ENCODE peak calls at places on chromosomes 5 and 9, in seven cellular contexts. One of them, this sample, is unnamed.

GRCh38 chr5:36214434-36214833 is 27.3 kb downstream of the NADK2 start:
- DNase-seq in IMR-90: no peak
- DNase-seq in HepG2: peak; percentile 19
- DNase-seq in transverse colon: no peak
- DNase-seq in esophagus muscularis mucosa: no peak
- DNase-seq in ovary: no peak
- DNase-seq in Peyer's patch: no peak
- DNase-seq in this sample: no peak

GRCh38 chr5:59042683-59043082 is 459.8 kb downstream of the RAB3C start:
- DNase-seq in esophagus muscularis mucosa: no peak
- DNase-seq in ovary: no peak
- DNase-seq in HepG2: no peak
- DNase-seq in IMR-90: no peak
- DNase-seq in transverse colon: peak; percentile 21
- DNase-seq in Peyer's patch: no peak
- DNase-seq in this sample: peak; percentile 27

GRCh38 chr5:169695919-169696490 is 58.9 kb downstream of the DOCK2 start:
- DNase-seq in Peyer's patch: no peak
- DNase-seq in ovary: no peak
- DNase-seq in esophagus muscularis mucosa: no peak
- DNase-seq in IMR-90: peak; percentile 98
- DNase-seq in transverse colon: no peak
- DNase-seq in HepG2: no peak
- DNase-seq in this sample: no peak

GRCh38 chr9:37531699-37532098 is 44.5 kb downstream of the FBXO10 start:
- DNase-seq in IMR-90: no peak
- DNase-seq in transverse colon: peak; percentile 56
- DNase-seq in ovary: no peak
- DNase-seq in esophagus muscularis mucosa: no peak
- DNase-seq in Peyer's patch: peak; percentile 75
- DNase-seq in HepG2: no peak
- DNase-seq in this sample: no peak

GRCh38 chr5:42005561-42006153 is 80.6 kb downstream of the FBXO4 start:
- DNase-seq in HepG2: peak; percentile 6
- DNase-seq in ovary: no peak
- DNase-seq in esophagus muscularis mucosa: no peak
- DNase-seq in transverse colon: no peak
- DNase-seq in Peyer's patch: no peak
- DNase-seq in IMR-90: peak; percentile 24
- DNase-seq in this sample: no peak

GRCh38 chr9:113181165-113181564 is 30.4 kb downstream of the SLC31A2 start:
- DNase-seq in IMR-90: no peak
- DNase-seq in HepG2: no peak
- DNase-seq in transverse colon: no peak
- DNase-seq in Peyer's patch: no peak
- DNase-seq in ovary: no peak
- DNase-seq in esophagus muscularis mucosa: peak; percentile 14
- DNase-seq in this sample: no peak

GRCh38 chr5:78542321-78542840 is 106.2 kb downstream of the LHFPL2 start:
- DNase-seq in transverse colon: no peak
- DNase-seq in IMR-90: no peak
- DNase-seq in ovary: no peak
- DNase-seq in esophagus muscularis mucosa: no peak
- DNase-seq in HepG2: no peak
- DNase-seq in Peyer's patch: no peak
- DNase-seq in this sample: no peak

GRCh38 chr5:94893404-94894145 is 275.1 kb downstream of the SLF1 start:
- DNase-seq in IMR-90: peak; percentile 4
- DNase-seq in ovary: no peak
- DNase-seq in Peyer's patch: no peak
- DNase-seq in esophagus muscularis mucosa: no peak
- DNase-seq in HepG2: no peak
- DNase-seq in transverse colon: no peak
- DNase-seq in this sample: no peak

GRCh38 chr5:172562443-172562842 is 78.6 kb upstream of the NEURL1B start:
- DNase-seq in IMR-90: no peak
- DNase-seq in Peyer's patch: no peak
- DNase-seq in ovary: no peak
- DNase-seq in transverse colon: no peak
- DNase-seq in HepG2: no peak
- DNase-seq in esophagus muscularis mucosa: no peak
- DNase-seq in this sample: no peak

GRCh38 chr5:42989198-42989597 is 50.9 kb downstream of the ANXA2R start:
- DNase-seq in Peyer's patch: no peak
- DNase-seq in ovary: no peak
- DNase-seq in HepG2: no peak
- DNase-seq in esophagus muscularis mucosa: no peak
- DNase-seq in transverse colon: no peak
- DNase-seq in IMR-90: no peak
- DNase-seq in this sample: no peak

GRCh38 chr5:57176350-57176857 is 2.5 kb downstream of the GPBP1 start:
- DNase-seq in Peyer's patch: no peak
- DNase-seq in IMR-90: peak; percentile 80
- DNase-seq in ovary: no peak
- DNase-seq in HepG2: no peak
- DNase-seq in esophagus muscularis mucosa: no peak
- DNase-seq in transverse colon: no peak
- DNase-seq in this sample: no peak

DNA sequence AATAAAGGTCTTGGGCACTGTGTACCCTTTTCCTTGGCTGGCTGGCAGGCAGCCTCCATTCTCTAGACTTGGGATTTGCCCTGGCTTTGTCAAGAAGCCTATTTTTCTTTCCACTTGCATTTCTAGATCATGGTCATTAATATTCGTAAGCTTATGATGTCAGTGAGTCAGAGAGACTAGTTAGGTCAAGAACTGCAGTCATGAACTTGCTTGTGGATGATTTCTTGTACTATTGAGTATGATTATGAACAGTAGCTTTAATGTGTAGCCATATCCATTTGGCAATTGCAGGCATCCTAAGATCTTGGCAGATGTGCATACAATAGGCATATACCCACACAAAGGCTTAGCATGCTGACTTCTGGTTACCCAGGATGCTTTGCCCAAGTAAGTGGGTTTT is 186.8 kb upstream of the CLINT1 start:
- DNase-seq in esophagus muscularis mucosa: no peak
- DNase-seq in HepG2: no peak
- DNase-seq in Peyer's patch: no peak
- DNase-seq in transverse colon: no peak
- DNase-seq in IMR-90: no peak
- DNase-seq in ovary: no peak
- DNase-seq in this sample: no peak
- TF ChIP-seq POLR2A in esophagus muscularis mucosa: no peak
- TF ChIP-seq POLR2A in HepG2: no peak
- TF ChIP-seq POLR2A in Peyer's patch: no peak
- TF ChIP-seq POLR2A in transverse colon: no peak
- TF ChIP-seq POLR2A in IMR-90: no peak
- TF ChIP-seq POLR2A in ovary: no peak
- TF ChIP-seq POLR2A in this sample: no peak

GRCh38 chr9:131361202-131361833 is 32.6 kb upstream of the PRRC2B start:
- DNase-seq in IMR-90: no peak
- DNase-seq in ovary: no peak
- DNase-seq in HepG2: no peak
- DNase-seq in Peyer's patch: no peak
- DNase-seq in esophagus muscularis mucosa: no peak
- DNase-seq in transverse colon: peak; percentile 20
- DNase-seq in this sample: no peak
- H3K27ac ChIP-seq in IMR-90: no peak overlapping the region
- H3K27ac ChIP-seq in ovary: no peak overlapping the region
- H3K27ac ChIP-seq in HepG2: no peak overlapping the region
- H3K27ac ChIP-seq in Peyer's patch: no peak overlapping the region
- H3K27ac ChIP-seq in esophagus muscularis mucosa: no peak overlapping the region
- H3K27ac ChIP-seq in transverse colon: no peak overlapping the region
- H3K27ac ChIP-seq in this sample: no peak overlapping the region

GRCh38 chr5:159061834-159062530 is 37.7 kb downstream of the EBF1 start:
- DNase-seq in transverse colon: no peak
- DNase-seq in IMR-90: no peak
- DNase-seq in Peyer's patch: no peak
- DNase-seq in ovary: no peak
- DNase-seq in HepG2: no peak
- DNase-seq in esophagus muscularis mucosa: no peak
- DNase-seq in this sample: no peak
- H3K4me1 ChIP-seq in transverse colon: no peaks in the 10 kb centered on the region
- H3K4me1 ChIP-seq in IMR-90: peaks cover 4% of the 10 kb centered on the region
- H3K4me1 ChIP-seq in Peyer's patch: no peaks in the 10 kb centered on the region
- H3K4me1 ChIP-seq in ovary: peaks cover 6% of the 10 kb centered on the region
- H3K4me1 ChIP-seq in HepG2: no peaks in the 10 kb centered on the region
- H3K4me1 ChIP-seq in esophagus muscularis mucosa: peaks cover 8% of the 10 kb centered on the region
- H3K4me1 ChIP-seq in this sample: no peaks in the 10 kb centered on the region

GRCh38 chr9:136928591-136928990 is 15.9 kb downstream of the FBXW5 start:
- DNase-seq in transverse colon: no peak
- DNase-seq in esophagus muscularis mucosa: no peak
- DNase-seq in HepG2: no peak
- DNase-seq in ovary: no peak
- DNase-seq in Peyer's patch: no peak
- DNase-seq in IMR-90: no peak
- DNase-seq in this sample: no peak
- TF ChIP-seq POLR2A in transverse colon: no peak
- TF ChIP-seq POLR2A in esophagus muscularis mucosa: no peak
- TF ChIP-seq POLR2A in HepG2: no peak
- TF ChIP-seq POLR2A in ovary: no peak
- TF ChIP-seq POLR2A in Peyer's patch: no peak
- TF ChIP-seq POLR2A in IMR-90: no peak
- TF ChIP-seq POLR2A in this sample: no peak

DNA sequence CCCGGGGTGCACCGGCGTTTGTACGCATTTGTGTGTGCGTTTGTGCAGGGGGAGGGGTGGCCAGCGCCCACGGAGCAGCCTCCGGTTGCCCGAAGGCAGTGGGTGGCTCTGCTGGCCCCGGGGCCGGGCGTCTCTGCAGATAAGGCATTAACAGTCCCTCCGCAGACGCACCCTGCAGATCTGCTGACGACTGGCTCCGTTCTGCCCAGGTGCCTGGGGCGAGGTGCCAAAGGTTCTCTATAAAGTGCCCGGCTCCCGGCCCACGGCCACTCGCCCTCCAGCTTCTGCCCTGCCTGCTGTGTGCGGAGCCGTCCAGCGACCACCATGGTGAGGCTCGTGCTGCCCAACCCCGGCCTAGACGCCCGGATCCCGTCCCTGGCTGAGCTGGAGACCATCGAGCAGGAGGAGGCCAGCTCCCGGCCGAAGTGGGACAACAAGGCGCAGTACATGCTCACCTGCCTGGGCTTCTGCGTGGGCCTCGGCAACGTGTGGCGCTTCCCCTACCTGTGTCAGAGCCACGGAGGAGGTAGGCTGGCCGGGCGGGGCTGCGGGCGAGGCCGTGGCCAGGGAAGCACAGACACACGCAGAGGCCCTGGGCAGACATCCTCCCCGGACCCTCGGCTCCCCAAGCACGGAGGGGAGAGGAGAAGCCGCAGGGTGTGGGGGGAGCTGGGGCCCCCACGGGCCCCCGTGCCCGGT is at the start of gene SLC6A19:
- DNase-seq in Peyer's patch: no peak
- DNase-seq in HepG2: no peak
- DNase-seq in esophagus muscularis mucosa: no peak
- DNase-seq in ovary: no peak
- DNase-seq in IMR-90: no peak
- DNase-seq in transverse colon: no peak
- DNase-seq in this sample: no peak
- H3K27ac ChIP-seq in Peyer's patch: no peak within 1 kb of the TSS
- H3K27ac ChIP-seq in HepG2: no peak within 1 kb of the TSS
- H3K27ac ChIP-seq in esophagus muscularis mucosa: no peak within 1 kb of the TSS
- H3K27ac ChIP-seq in ovary: no peak within 1 kb of the TSS
- H3K27ac ChIP-seq in IMR-90: no peak within 1 kb of the TSS
- H3K27ac ChIP-seq in transverse colon: no peak within 1 kb of the TSS
- H3K27ac ChIP-seq in this sample: no peak within 1 kb of the TSS

DNA sequence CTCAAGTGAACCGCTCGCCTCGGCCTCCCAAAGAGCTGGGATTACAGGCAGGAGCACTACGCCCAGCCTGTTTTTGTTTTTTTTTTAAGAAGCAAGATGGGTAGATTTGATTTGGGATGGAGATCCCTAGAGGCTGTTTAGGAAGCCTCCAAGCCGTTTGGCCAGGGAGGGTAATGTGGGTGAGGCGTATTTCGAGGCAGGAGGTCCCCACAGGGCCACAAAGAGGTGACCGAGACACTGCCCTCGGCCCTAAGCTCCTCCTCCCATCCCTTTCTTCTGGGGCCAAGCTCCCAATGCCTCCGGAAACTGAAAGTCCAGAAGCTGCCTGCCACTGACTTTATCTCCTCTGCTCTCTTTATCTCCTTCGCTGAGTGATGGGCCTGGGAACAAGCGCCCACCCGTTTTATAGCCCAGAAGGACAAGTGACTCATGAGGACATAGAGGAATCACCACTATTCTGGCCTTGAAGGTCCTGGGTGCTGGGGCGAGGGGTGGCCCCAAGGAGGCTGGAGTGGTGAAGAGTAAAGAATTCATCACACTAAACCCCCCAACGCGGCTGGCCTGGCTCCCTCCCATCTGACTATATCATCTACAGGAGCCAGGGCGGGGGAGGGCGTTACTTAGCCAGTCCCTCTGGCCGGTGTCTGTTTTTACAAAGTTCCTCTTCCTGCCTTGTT is 2.0 kb upstream of the RALGDS start:
- DNase-seq in transverse colon: peak; percentile 30
- DNase-seq in ovary: peak; percentile 72
- DNase-seq in IMR-90: peak; percentile 45
- DNase-seq in Peyer's patch: no peak
- DNase-seq in HepG2: no peak
- DNase-seq in esophagus muscularis mucosa: no peak
- DNase-seq in this sample: no peak
- H3K4me1 ChIP-seq in transverse colon: peaks cover 48% of the 10 kb centered on the region
- H3K4me1 ChIP-seq in ovary: peaks cover 35% of the 10 kb centered on the region
- H3K4me1 ChIP-seq in IMR-90: peaks cover 26% of the 10 kb centered on the region
- H3K4me1 ChIP-seq in Peyer's patch: peaks cover 16% of the 10 kb centered on the region
- H3K4me1 ChIP-seq in HepG2: peaks cover 47% of the 10 kb centered on the region
- H3K4me1 ChIP-seq in esophagus muscularis mucosa: peaks cover 88% of the 10 kb centered on the region
- H3K4me1 ChIP-seq in this sample: peaks cover 57% of the 10 kb centered on the region

GRCh38 chr5:148699028-148699427 is 44.7 kb upstream of the HTR4 start:
- DNase-seq in IMR-90: no peak
- DNase-seq in ovary: no peak
- DNase-seq in esophagus muscularis mucosa: no peak
- DNase-seq in HepG2: no peak
- DNase-seq in transverse colon: no peak
- DNase-seq in Peyer's patch: no peak
- DNase-seq in this sample: no peak
- TF ChIP-seq POLR2A in IMR-90: no peak
- TF ChIP-seq POLR2A in ovary: no peak
- TF ChIP-seq POLR2A in esophagus muscularis mucosa: no peak
- TF ChIP-seq POLR2A in HepG2: no peak
- TF ChIP-seq POLR2A in transverse colon: no peak
- TF ChIP-seq POLR2A in Peyer's patch: no peak
- TF ChIP-seq POLR2A in this sample: no peak

DNA sequence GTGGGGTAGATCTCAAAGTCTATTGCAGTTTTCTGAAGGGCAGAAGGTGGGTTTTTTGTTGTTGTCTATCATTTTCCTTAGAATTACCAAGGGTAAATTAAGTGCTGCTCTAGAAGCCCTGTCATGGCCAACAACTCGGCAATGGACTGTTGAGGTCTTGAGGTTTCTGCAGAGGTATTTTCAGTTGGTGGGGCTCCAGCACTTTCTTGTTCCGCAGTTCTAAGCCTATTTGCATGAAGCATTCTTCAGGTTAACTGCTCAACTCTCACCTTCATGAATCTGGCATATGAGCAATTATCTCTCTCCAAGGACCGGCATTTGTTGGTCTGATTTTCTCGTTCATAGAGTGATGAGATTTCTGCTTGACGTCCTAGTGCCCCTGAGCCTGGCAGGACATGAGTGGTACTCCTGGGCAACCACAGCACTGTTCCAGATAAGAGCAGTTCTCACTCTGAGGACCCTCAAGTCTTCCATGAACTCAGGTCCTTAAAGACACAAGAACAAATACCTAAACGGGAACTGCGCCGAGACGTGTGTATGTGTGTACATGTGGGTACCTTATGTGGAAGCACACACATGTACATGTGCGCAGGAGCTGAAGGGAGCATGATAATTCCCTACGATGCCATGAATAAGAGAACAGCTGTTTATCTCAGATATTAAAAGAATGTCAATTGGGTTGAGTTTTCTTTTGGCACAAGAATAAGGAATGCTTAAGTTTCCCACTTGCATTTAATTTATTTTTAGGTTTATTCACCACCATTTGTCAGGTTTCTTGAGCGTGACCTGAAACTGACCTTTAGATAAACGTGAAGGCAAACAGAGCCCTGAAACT is 544.6 kb downstream of the CSNK1G3 start:
- DNase-seq in ovary: no peak
- DNase-seq in IMR-90: no peak
- DNase-seq in HepG2: no peak
- DNase-seq in Peyer's patch: peak; percentile 53
- DNase-seq in esophagus muscularis mucosa: no peak
- DNase-seq in transverse colon: no peak
- DNase-seq in this sample: no peak
- H3K27ac ChIP-seq in ovary: no peak overlapping the region
- H3K27ac ChIP-seq in IMR-90: no peak overlapping the region
- H3K27ac ChIP-seq in HepG2: no peak overlapping the region
- H3K27ac ChIP-seq in Peyer's patch: peak overlapping the region; percentile 69
- H3K27ac ChIP-seq in esophagus muscularis mucosa: no peak overlapping the region
- H3K27ac ChIP-seq in transverse colon: no peak overlapping the region
- H3K27ac ChIP-seq in this sample: no peak overlapping the region

This sample was measured in tibial nerve.